ENCODE peak calls at places on chromosomes 6 and 20, in ten cellular contexts. One of them, this sample, is unnamed.

GRCh38 chr6:26053929-26054658 is 33.1 kb upstream of the HFE start:
- DNase-seq in WERI-Rb-1: no peak
- DNase-seq in ovary: no peak
- DNase-seq in AG09309: no peak
- DNase-seq in endothelial cell: no peak
- DNase-seq in upper lobe of left lung: no peak
- DNase-seq in B cell: no peak
- DNase-seq in heart right ventricle: no peak
- DNase-seq in cardiac fibroblast: peak; percentile 55
- DNase-seq in retinal pigment epithelial cell: no peak
- DNase-seq in this sample: peak; percentile 4

GRCh38 chr6:41713161-41713649 is 22.2 kb downstream of the TFEB start:
- DNase-seq in ovary: no peak
- DNase-seq in upper lobe of left lung: no peak
- DNase-seq in WERI-Rb-1: no peak
- DNase-seq in cardiac fibroblast: peak; percentile 57
- DNase-seq in AG09309: no peak
- DNase-seq in endothelial cell: no peak
- DNase-seq in retinal pigment epithelial cell: no peak
- DNase-seq in B cell: no peak
- DNase-seq in heart right ventricle: peak; percentile 77
- DNase-seq in this sample: peak; percentile 47

GRCh38 chr6:111427341-111428116 is 55.5 kb downstream of the REV3L start:
- DNase-seq in AG09309: peak; percentile 73
- DNase-seq in heart right ventricle: no peak
- DNase-seq in cardiac fibroblast: peak; percentile 94
- DNase-seq in upper lobe of left lung: no peak
- DNase-seq in retinal pigment epithelial cell: peak; percentile 31
- DNase-seq in endothelial cell: no peak
- DNase-seq in ovary: no peak
- DNase-seq in B cell: peak; percentile 11
- DNase-seq in WERI-Rb-1: no peak
- DNase-seq in this sample: peak; percentile 86

GRCh38 chr20:58017237-58017969 is 211.1 kb downstream of the ANKRD60 start:
- DNase-seq in upper lobe of left lung: peak; percentile 51
- DNase-seq in WERI-Rb-1: no peak
- DNase-seq in AG09309: peak; percentile 44
- DNase-seq in retinal pigment epithelial cell: no peak
- DNase-seq in cardiac fibroblast: no peak
- DNase-seq in ovary: no peak
- DNase-seq in heart right ventricle: no peak
- DNase-seq in endothelial cell: no peak
- DNase-seq in B cell: no peak
- DNase-seq in this sample: peak; percentile 82

GRCh38 chr6:45483021-45483420 is 105.3 kb upstream of the SUPT3H start:
- DNase-seq in ovary: no peak
- DNase-seq in heart right ventricle: no peak
- DNase-seq in upper lobe of left lung: no peak
- DNase-seq in AG09309: peak; percentile 99
- DNase-seq in WERI-Rb-1: no peak
- DNase-seq in cardiac fibroblast: peak; percentile 83
- DNase-seq in B cell: no peak
- DNase-seq in retinal pigment epithelial cell: no peak
- DNase-seq in endothelial cell: no peak
- DNase-seq in this sample: peak; percentile 91

GRCh38 chr6:92706976-92707375 is 712.4 kb downstream of the EPHA7 start:
- DNase-seq in heart right ventricle: no peak
- DNase-seq in endothelial cell: no peak
- DNase-seq in retinal pigment epithelial cell: no peak
- DNase-seq in B cell: no peak
- DNase-seq in upper lobe of left lung: no peak
- DNase-seq in AG09309: no peak
- DNase-seq in WERI-Rb-1: no peak
- DNase-seq in ovary: no peak
- DNase-seq in cardiac fibroblast: no peak
- DNase-seq in this sample: no peak

GRCh38 chr20:50746138-50746940 is 15.0 kb downstream of the PARD6B start:
- DNase-seq in endothelial cell: no peak
- DNase-seq in retinal pigment epithelial cell: no peak
- DNase-seq in upper lobe of left lung: no peak
- DNase-seq in ovary: no peak
- DNase-seq in WERI-Rb-1: no peak
- DNase-seq in B cell: no peak
- DNase-seq in heart right ventricle: no peak
- DNase-seq in AG09309: peak; percentile 34
- DNase-seq in cardiac fibroblast: no peak
- DNase-seq in this sample: no peak

GRCh38 chr6:55704421-55704820 is 125.4 kb upstream of the HMGCLL1 start:
- DNase-seq in WERI-Rb-1: no peak
- DNase-seq in heart right ventricle: no peak
- DNase-seq in retinal pigment epithelial cell: peak; percentile 19
- DNase-seq in upper lobe of left lung: no peak
- DNase-seq in ovary: no peak
- DNase-seq in AG09309: peak; percentile 4
- DNase-seq in endothelial cell: no peak
- DNase-seq in cardiac fibroblast: peak; percentile 75
- DNase-seq in B cell: no peak
- DNase-seq in this sample: peak; percentile 73

GRCh38 chr6:97399208-97399607 is 116.2 kb upstream of the MMS22L start:
- DNase-seq in retinal pigment epithelial cell: no peak
- DNase-seq in AG09309: no peak
- DNase-seq in upper lobe of left lung: no peak
- DNase-seq in ovary: no peak
- DNase-seq in heart right ventricle: no peak
- DNase-seq in endothelial cell: no peak
- DNase-seq in WERI-Rb-1: no peak
- DNase-seq in B cell: no peak
- DNase-seq in cardiac fibroblast: no peak
- DNase-seq in this sample: no peak

GRCh38 chr6:41073968-41074691 is 1.4 kb downstream of the NFYA start:
- DNase-seq in upper lobe of left lung: no peak
- DNase-seq in AG09309: no peak
- DNase-seq in B cell: peak; percentile 49
- DNase-seq in ovary: no peak
- DNase-seq in heart right ventricle: no peak
- DNase-seq in WERI-Rb-1: no peak
- DNase-seq in endothelial cell: no peak
- DNase-seq in cardiac fibroblast: peak; percentile 25
- DNase-seq in retinal pigment epithelial cell: no peak
- DNase-seq in this sample: peak; percentile 31

GRCh38 chr20:54062812-54063280 is 7.5 kb downstream of the BCAS1 start:
- DNase-seq in ovary: no peak
- DNase-seq in AG09309: peak; percentile 38
- DNase-seq in cardiac fibroblast: peak; percentile 62
- DNase-seq in B cell: peak; percentile 43
- DNase-seq in upper lobe of left lung: no peak
- DNase-seq in WERI-Rb-1: no peak
- DNase-seq in heart right ventricle: no peak
- DNase-seq in retinal pigment epithelial cell: no peak
- DNase-seq in endothelial cell: no peak
- DNase-seq in this sample: peak; percentile 43

DNA sequence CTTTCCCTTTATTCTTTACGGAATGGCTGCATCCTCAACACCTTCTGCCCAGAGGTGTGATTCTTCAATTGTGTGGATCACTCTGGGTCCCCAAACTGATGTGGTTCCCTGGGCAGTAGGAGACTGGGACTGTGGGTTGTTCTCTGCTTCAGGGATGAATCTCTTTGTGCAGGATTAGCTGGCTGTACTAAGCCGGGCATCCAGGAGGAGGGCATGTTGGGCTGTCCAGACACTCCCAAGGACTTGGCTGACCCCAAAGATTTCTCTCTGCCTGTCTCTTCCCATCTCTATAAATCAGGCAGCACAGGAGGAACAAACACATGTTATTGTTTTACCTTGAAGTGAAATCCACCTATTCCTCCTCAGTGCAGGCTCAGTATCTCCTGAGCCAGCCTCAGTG is 15.3 kb downstream of the FARS2 start:
- DNase-seq in heart right ventricle: no peak
- DNase-seq in upper lobe of left lung: no peak
- DNase-seq in retinal pigment epithelial cell: no peak
- DNase-seq in endothelial cell: no peak
- DNase-seq in AG09309: no peak
- DNase-seq in ovary: no peak
- DNase-seq in cardiac fibroblast: no peak
- DNase-seq in WERI-Rb-1: peak; percentile 96
- DNase-seq in B cell: no peak
- DNase-seq in this sample: no peak
- TF ChIP-seq CTCF in heart right ventricle: no peak
- TF ChIP-seq CTCF in upper lobe of left lung: no peak
- TF ChIP-seq CTCF in retinal pigment epithelial cell: no peak
- TF ChIP-seq CTCF in endothelial cell: no peak
- TF ChIP-seq CTCF in AG09309: no peak
- TF ChIP-seq CTCF in ovary: no peak
- TF ChIP-seq CTCF in cardiac fibroblast: no peak
- TF ChIP-seq CTCF in WERI-Rb-1: no peak
- TF ChIP-seq CTCF in B cell: no peak
- TF ChIP-seq CTCF in this sample: no peak

DNA sequence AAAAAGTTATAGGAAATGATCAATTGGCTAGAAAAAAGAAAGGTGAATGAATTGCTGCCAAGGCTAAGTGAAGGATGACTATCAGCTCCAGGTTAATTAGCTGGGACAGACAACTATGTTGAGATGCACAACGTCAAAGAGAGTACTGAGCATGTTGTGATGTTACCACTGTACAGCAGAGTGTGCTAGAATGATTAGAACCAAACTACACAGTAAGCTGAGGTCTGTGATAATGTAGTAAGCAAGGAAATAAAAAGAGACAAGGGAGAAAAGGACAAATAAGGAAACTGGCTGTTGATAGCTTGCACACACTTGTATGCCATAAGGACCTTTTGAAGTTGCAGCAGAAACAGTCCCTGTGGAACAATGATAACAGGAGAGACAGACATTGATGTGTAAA is 189.7 kb downstream of the CENPW start:
- DNase-seq in WERI-Rb-1: no peak
- DNase-seq in retinal pigment epithelial cell: no peak
- DNase-seq in B cell: no peak
- DNase-seq in cardiac fibroblast: no peak
- DNase-seq in ovary: no peak
- DNase-seq in endothelial cell: no peak
- DNase-seq in AG09309: no peak
- DNase-seq in upper lobe of left lung: no peak
- DNase-seq in heart right ventricle: no peak
- DNase-seq in this sample: no peak
- TF ChIP-seq CTCF in WERI-Rb-1: no peak
- TF ChIP-seq CTCF in retinal pigment epithelial cell: no peak
- TF ChIP-seq CTCF in B cell: no peak
- TF ChIP-seq CTCF in cardiac fibroblast: no peak
- TF ChIP-seq CTCF in ovary: no peak
- TF ChIP-seq CTCF in endothelial cell: no peak
- TF ChIP-seq CTCF in AG09309: no peak
- TF ChIP-seq CTCF in upper lobe of left lung: no peak
- TF ChIP-seq CTCF in heart right ventricle: peak; percentile 24
- TF ChIP-seq CTCF in this sample: no peak

GRCh38 chr20:44199877-44200276 is 10.7 kb downstream of the OSER1 start:
- DNase-seq in heart right ventricle: no peak
- DNase-seq in retinal pigment epithelial cell: no peak
- DNase-seq in upper lobe of left lung: no peak
- DNase-seq in endothelial cell: no peak
- DNase-seq in WERI-Rb-1: no peak
- DNase-seq in cardiac fibroblast: no peak
- DNase-seq in AG09309: no peak
- DNase-seq in ovary: no peak
- DNase-seq in B cell: no peak
- DNase-seq in this sample: no peak

GRCh38 chr20:44198872-44199271 is 11.7 kb downstream of the OSER1 start:
- DNase-seq in retinal pigment epithelial cell: no peak
- DNase-seq in AG09309: no peak
- DNase-seq in ovary: no peak
- DNase-seq in B cell: no peak
- DNase-seq in WERI-Rb-1: no peak
- DNase-seq in heart right ventricle: no peak
- DNase-seq in upper lobe of left lung: no peak
- DNase-seq in endothelial cell: no peak
- DNase-seq in cardiac fibroblast: no peak
- DNase-seq in this sample: no peak

GRCh38 chr20:44193801-44194200 is 6.8 kb upstream of the JPH2 start:
- DNase-seq in WERI-Rb-1: no peak
- DNase-seq in B cell: no peak
- DNase-seq in cardiac fibroblast: no peak
- DNase-seq in ovary: no peak
- DNase-seq in heart right ventricle: no peak
- DNase-seq in upper lobe of left lung: no peak
- DNase-seq in endothelial cell: no peak
- DNase-seq in retinal pigment epithelial cell: no peak
- DNase-seq in AG09309: no peak
- DNase-seq in this sample: no peak

GRCh38 chr20:44195613-44196012 is 8.6 kb upstream of the JPH2 start:
- DNase-seq in B cell: no peak
- DNase-seq in endothelial cell: no peak
- DNase-seq in upper lobe of left lung: no peak
- DNase-seq in WERI-Rb-1: no peak
- DNase-seq in cardiac fibroblast: no peak
- DNase-seq in heart right ventricle: no peak
- DNase-seq in AG09309: no peak
- DNase-seq in ovary: no peak
- DNase-seq in retinal pigment epithelial cell: no peak
- DNase-seq in this sample: no peak

DNA sequence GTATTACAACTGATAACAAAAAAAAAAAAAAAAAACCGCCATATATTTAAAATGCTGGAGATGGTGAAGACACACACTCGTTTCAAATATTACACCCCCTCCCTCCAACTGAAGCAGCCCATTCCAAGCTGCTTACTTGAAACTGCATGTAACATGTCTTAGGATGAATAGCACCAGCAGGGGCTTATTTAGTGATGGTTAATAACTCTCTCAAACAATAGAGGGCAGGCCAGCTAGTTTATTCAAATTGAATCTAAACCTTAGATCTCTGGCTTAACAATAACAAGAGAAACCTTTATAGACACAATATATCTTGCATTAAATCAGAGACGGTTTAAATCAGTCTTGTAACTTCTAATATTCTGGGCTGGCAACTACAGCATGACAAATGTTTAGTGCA is 9.3 kb upstream of the JPH2 start:
- DNase-seq in retinal pigment epithelial cell: no peak
- DNase-seq in AG09309: no peak
- DNase-seq in heart right ventricle: no peak
- DNase-seq in endothelial cell: no peak
- DNase-seq in ovary: no peak
- DNase-seq in upper lobe of left lung: no peak
- DNase-seq in cardiac fibroblast: peak; percentile 13
- DNase-seq in WERI-Rb-1: no peak
- DNase-seq in B cell: no peak
- DNase-seq in this sample: no peak
- TF ChIP-seq CTCF in retinal pigment epithelial cell: no peak
- TF ChIP-seq CTCF in AG09309: no peak
- TF ChIP-seq CTCF in heart right ventricle: no peak
- TF ChIP-seq CTCF in endothelial cell: no peak
- TF ChIP-seq CTCF in ovary: no peak
- TF ChIP-seq CTCF in upper lobe of left lung: no peak
- TF ChIP-seq CTCF in cardiac fibroblast: peak; percentile 14
- TF ChIP-seq CTCF in WERI-Rb-1: no peak
- TF ChIP-seq CTCF in B cell: no peak
- TF ChIP-seq CTCF in this sample: peak; percentile 19

DNA sequence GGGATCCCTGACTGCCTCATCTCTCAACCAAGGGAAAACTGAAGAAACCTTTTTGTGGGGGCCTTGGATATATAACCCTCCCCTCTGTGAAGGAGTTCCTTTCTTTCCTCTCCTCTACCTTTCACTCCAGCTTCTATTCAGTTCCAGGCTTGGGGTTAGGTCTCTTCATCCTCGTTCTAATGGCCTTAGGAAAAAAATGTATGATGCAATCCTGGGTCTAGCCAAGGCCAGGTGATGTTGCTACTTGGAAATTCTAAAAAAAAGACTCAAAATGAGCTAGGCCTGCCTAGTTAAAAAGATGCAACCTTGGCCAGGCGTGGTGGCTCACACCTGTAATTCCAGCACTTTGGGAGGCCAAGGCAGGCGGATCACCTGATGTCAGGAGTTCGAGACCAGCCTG is 7.6 kb downstream of the ABCC10 start:
- DNase-seq in B cell: no peak
- DNase-seq in upper lobe of left lung: no peak
- DNase-seq in heart right ventricle: no peak
- DNase-seq in retinal pigment epithelial cell: no peak
- DNase-seq in endothelial cell: no peak
- DNase-seq in WERI-Rb-1: no peak
- DNase-seq in AG09309: no peak
- DNase-seq in cardiac fibroblast: no peak
- DNase-seq in ovary: no peak
- DNase-seq in this sample: no peak
- TF ChIP-seq CTCF in B cell: no peak
- TF ChIP-seq CTCF in upper lobe of left lung: no peak
- TF ChIP-seq CTCF in heart right ventricle: no peak
- TF ChIP-seq CTCF in retinal pigment epithelial cell: no peak
- TF ChIP-seq CTCF in endothelial cell: no peak
- TF ChIP-seq CTCF in WERI-Rb-1: no peak
- TF ChIP-seq CTCF in AG09309: no peak
- TF ChIP-seq CTCF in cardiac fibroblast: no peak
- TF ChIP-seq CTCF in ovary: no peak
- TF ChIP-seq CTCF in this sample: no peak